ENCODE peak calls at places on chromosomes 2 and 18, in ten cellular contexts. Y is epithelial cell of esophagus; F is lower lobe of right lung; T is tibial artery; X is upper lobe of left lung; D is AG09319; H is AG10803; E is CD4-positive, alpha-beta T cell; N is lower leg skin; S is cardiac muscle cell. U is an unnamed sample.
A peak's percentile ranks its signal among the peaks of the same experiment; 100 is the strongest.

GRCh38 chr18:48220146-48220499 is 189.1 kb downstream of the ZBTB7C start:
- DNase-seq in N (no peak), D (no peak), Y (no peak), S (no peak), H (no peak), F (no peak), X (no peak), E (no peak), T (no peak), U (no peak)

GRCh38 chr2:42922790-42923631 is 130.6 kb upstream of the HAAO start:
- DNase-seq in F (no peak), D (peak; percentile 75), T (peak; percentile 84), N (no peak), S (no peak), Y (peak; percentile 71), H (peak; percentile 100), X (no peak), E (no peak), U (no peak)

GRCh38 chr2:121778736-121779487 is 23.5 kb downstream of the TSN start:
- DNase-seq in D (no peak), Y (no peak), S (no peak), T (no peak), X (no peak), F (no peak), H (no peak), E (no peak), N (no peak), U (no peak)

GRCh38 chr18:65073060-65073550 is 677.7 kb upstream of the CDH7 start:
- DNase-seq in F (no peak), S (no peak), D (no peak), X (no peak), E (no peak), H (no peak), T (no peak), N (no peak), Y (peak; percentile 4), U (no peak)

GRCh38 chr2:40210968-40211353 is 240.9 kb downstream of the SLC8A1 start:
- DNase-seq in X (no peak), E (no peak), S (no peak), N (no peak), F (no peak), T (no peak), H (no peak), D (no peak), Y (no peak), U (no peak)

GRCh38 chr2:232492236-232492848 is 4.7 kb upstream of the ECEL1 start:
- DNase-seq in D (no peak), F (peak; percentile 16), S (no peak), X (no peak), T (no peak), E (no peak), N (no peak), H (no peak), Y (no peak), U (no peak)

GRCh38 chr2:69169990-69170389 is 157.0 kb downstream of the ANTXR1 start:
- DNase-seq in H (peak; percentile 42), F (no peak), Y (no peak), T (no peak), X (no peak), D (no peak), E (no peak), N (no peak), S (no peak), U (no peak)

GRCh38 chr2:218019411-218020060 is 16.7 kb upstream of the TNS1 start:
- DNase-seq in S (no peak), E (no peak), Y (no peak), T (no peak), H (no peak), X (no peak), N (no peak), F (no peak), D (no peak), U (no peak)

GRCh38 chr2:177334940-177335543 is 57.5 kb upstream of the AGPS start:
- DNase-seq in Y (peak; percentile 54), S (peak; percentile 72), N (no peak), X (peak; percentile 24), H (peak; percentile 51), E (no peak), D (no peak), F (no peak), T (no peak), U (no peak)

GRCh38 chr2:224776795-224777562 is 60.8 kb upstream of the CCDC195 start:
- DNase-seq in H (no peak), Y (peak; percentile 4), D (no peak), S (no peak), F (no peak), N (no peak), E (no peak), X (no peak), T (no peak), U (no peak)

GRCh38 chr2:181910028-181910763 is 18.7 kb downstream of the ITPRID2 start:
- DNase-seq in Y (no peak), F (no peak), X (no peak), T (no peak), H (no peak), S (no peak), D (no peak), N (no peak), E (no peak), U (no peak)
- TF ChIP-seq CTCF in Y (no peak), F (no peak), X (no peak), T (no peak), H (no peak), S (no peak), D (no peak), N (no peak), E (no peak), U (no peak)

GRCh38 chr2:102592601-102593000 is 26.8 kb upstream of the SLC9A2 start:
- DNase-seq in X (no peak), E (no peak), T (no peak), D (no peak), F (no peak), H (no peak), Y (peak; percentile 44), N (no peak), S (no peak), U (no peak)
- TF ChIP-seq CTCF in X (peak; percentile 57), E (no peak), T (no peak), D (peak; percentile 38), F (peak; percentile 48), H (peak; percentile 49), Y (peak; percentile 58), N (no peak), S (peak; percentile 68), U (peak; percentile 54)

GRCh38 chr18:55579888-55580287 is 8.1 kb downstream of the TCF4 start:
- DNase-seq in N (no peak), X (no peak), S (no peak), F (no peak), E (no peak), T (no peak), Y (no peak), H (peak; percentile 43), D (no peak), U (no peak)

GRCh38 chr18:55575066-55575465 is 12.9 kb downstream of the TCF4 start:
- DNase-seq in S (no peak), T (no peak), N (no peak), Y (no peak), H (no peak), D (no peak), E (no peak), X (no peak), F (no peak), U (no peak)

GRCh38 chr18:55575949-55576348 is 12.0 kb downstream of the TCF4 start:
- DNase-seq in E (no peak), S (no peak), F (no peak), X (no peak), Y (no peak), D (no peak), T (no peak), N (no peak), H (no peak), U (no peak)

GRCh38 chr18:55579471-55579870 is 8.5 kb downstream of the TCF4 start:
- DNase-seq in Y (no peak), N (no peak), D (no peak), X (no peak), E (no peak), S (no peak), F (no peak), T (no peak), H (no peak), U (no peak)

GRCh38 chr18:55577812-55578539 is 10.0 kb downstream of the TCF4 start:
- DNase-seq in H (no peak), S (no peak), D (no peak), N (no peak), Y (no peak), X (no peak), T (no peak), F (no peak), E (no peak), U (no peak)
- TF ChIP-seq CTCF in H (peak; percentile 13), S (no peak), D (peak; percentile 8), N (no peak), Y (peak; percentile 31), X (no peak), T (no peak), F (no peak), E (no peak), U (no peak)

DNA sequence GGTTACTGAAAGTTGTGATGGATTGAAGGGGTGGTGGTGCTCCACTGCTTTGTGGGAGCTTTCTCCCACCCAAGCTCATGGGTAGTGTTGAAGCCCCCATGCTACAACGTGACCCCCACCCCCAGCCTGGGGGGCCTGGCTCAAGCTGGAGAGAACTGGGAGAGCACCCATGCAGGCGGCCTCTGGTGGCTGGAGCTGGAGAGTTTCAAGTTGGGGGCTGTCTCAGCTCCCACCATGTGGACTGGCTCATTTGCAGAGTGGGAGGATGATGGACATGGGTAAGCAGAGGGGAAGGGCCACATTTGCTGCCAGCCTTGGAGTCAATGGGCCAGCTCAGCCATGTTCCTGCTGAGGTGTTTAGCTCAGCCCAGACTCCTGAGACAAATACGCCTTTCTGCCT is 62.8 kb downstream of the INPP4A start:
- DNase-seq in Y (no peak), T (no peak), S (no peak), F (no peak), N (no peak), H (no peak), E (no peak), D (no peak), X (no peak), U (no peak)
- TF ChIP-seq CTCF in Y (no peak), T (no peak), S (no peak), F (no peak), N (no peak), H (no peak), E (no peak), D (no peak), X (no peak), U (no peak)

DNA sequence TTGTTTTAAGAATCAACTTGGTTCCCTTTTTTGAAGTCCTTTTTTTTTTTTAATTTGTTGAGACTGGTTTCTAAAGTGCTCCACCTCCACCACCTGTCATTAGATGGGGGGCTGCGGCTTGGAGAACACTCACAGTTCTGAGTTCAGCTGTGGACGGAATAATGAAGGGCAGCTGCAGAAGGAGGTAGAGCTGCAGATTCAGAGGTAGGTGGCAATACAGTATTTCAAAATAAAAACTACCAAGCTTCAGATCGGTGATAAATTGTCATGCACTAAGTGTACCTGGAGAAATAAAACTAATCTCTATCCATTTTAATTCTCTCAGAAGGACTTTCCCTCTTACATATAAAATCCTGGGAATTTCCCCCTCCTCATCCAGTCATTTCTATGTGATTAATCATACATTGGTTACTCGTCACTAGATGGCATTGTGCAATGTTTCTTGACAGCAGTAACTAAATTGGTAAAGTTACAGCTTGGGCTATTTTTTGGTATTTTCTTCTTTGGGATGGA is 81.1 kb upstream of the SLC39A10 start:
- DNase-seq in T (no peak), N (no peak), Y (peak; percentile 89), X (no peak), D (peak; percentile 56), E (no peak), H (peak; percentile 91), F (no peak), S (no peak), U (no peak)
- TF ChIP-seq CTCF in T (no peak), N (no peak), Y (no peak), X (no peak), D (no peak), E (no peak), H (no peak), F (no peak), S (no peak), U (no peak)